ENCODE peak calls at places on chromosomes 4 and X, in seven cellular contexts. One of them, this sample, is unnamed. For H3K4me1, the result is how much of the 10 kb centered on the place peaks cover.

GRCh38 chrX:50067435-50068292 is 133.1 kb downstream of the AKAP4 start:
- DNase-seq in ovary: no peak
- DNase-seq in right lobe of liver: peak
- DNase-seq in fibroblast of lung: peak
- DNase-seq in ascending aorta: no peak
- DNase-seq in mammary epithelial cell: peak
- DNase-seq in hepatocyte: peak
- DNase-seq in this sample: no peak

GRCh38 chrX:107747596-107748161 is 27.9 kb downstream of the TSC22D3 start:
- DNase-seq in right lobe of liver: no peak
- DNase-seq in ascending aorta: no peak
- DNase-seq in hepatocyte: peak
- DNase-seq in fibroblast of lung: peak
- DNase-seq in mammary epithelial cell: peak
- DNase-seq in ovary: no peak
- DNase-seq in this sample: peak

GRCh38 chrX:23008431-23009099 is 8.8 kb downstream of the DDX53 start:
- DNase-seq in fibroblast of lung: peak
- DNase-seq in ovary: no peak
- DNase-seq in right lobe of liver: no peak
- DNase-seq in hepatocyte: peak
- DNase-seq in mammary epithelial cell: no peak
- DNase-seq in ascending aorta: no peak
- DNase-seq in this sample: peak

GRCh38 chr4:56681849-56682175 is 716 bp upstream of the HOPX start:
- DNase-seq in hepatocyte: no peak
- DNase-seq in right lobe of liver: no peak
- DNase-seq in fibroblast of lung: no peak
- DNase-seq in ovary: no peak
- DNase-seq in mammary epithelial cell: no peak
- DNase-seq in ascending aorta: no peak
- DNase-seq in this sample: no peak

GRCh38 chrX:71617742-71618141 is 569 bp downstream of the CXCR3 start:
- DNase-seq in fibroblast of lung: no peak
- DNase-seq in hepatocyte: no peak
- DNase-seq in right lobe of liver: no peak
- DNase-seq in ovary: no peak
- DNase-seq in mammary epithelial cell: no peak
- DNase-seq in ascending aorta: no peak
- DNase-seq in this sample: no peak

GRCh38 chr4:123562994-123563745 is 166.6 kb downstream of the SPRY1 start:
- DNase-seq in ascending aorta: no peak
- DNase-seq in hepatocyte: no peak
- DNase-seq in right lobe of liver: no peak
- DNase-seq in ovary: no peak
- DNase-seq in fibroblast of lung: peak
- DNase-seq in mammary epithelial cell: peak
- DNase-seq in this sample: no peak

GRCh38 chr4:61462451-61463326 is 262.6 kb downstream of the ADGRL3 start:
- DNase-seq in fibroblast of lung: peak
- DNase-seq in ovary: no peak
- DNase-seq in right lobe of liver: no peak
- DNase-seq in hepatocyte: no peak
- DNase-seq in ascending aorta: no peak
- DNase-seq in mammary epithelial cell: peak
- DNase-seq in this sample: peak

GRCh38 chr4:23822181-23822580 is 67.7 kb downstream of the PPARGC1A start:
- DNase-seq in mammary epithelial cell: no peak
- DNase-seq in ascending aorta: no peak
- DNase-seq in hepatocyte: no peak
- DNase-seq in right lobe of liver: no peak
- DNase-seq in ovary: no peak
- DNase-seq in fibroblast of lung: no peak
- DNase-seq in this sample: no peak

GRCh38 chr4:178309890-178310289 is 867.7 kb upstream of the AGA start:
- DNase-seq in ascending aorta: no peak
- DNase-seq in fibroblast of lung: no peak
- DNase-seq in mammary epithelial cell: no peak
- DNase-seq in ovary: no peak
- DNase-seq in right lobe of liver: no peak
- DNase-seq in hepatocyte: no peak
- DNase-seq in this sample: no peak

GRCh38 chr4:107913283-107913899 is 18.0 kb upstream of the CYP2U1 start:
- DNase-seq in mammary epithelial cell: peak
- DNase-seq in ascending aorta: no peak
- DNase-seq in hepatocyte: peak
- DNase-seq in ovary: no peak
- DNase-seq in fibroblast of lung: peak
- DNase-seq in right lobe of liver: no peak
- DNase-seq in this sample: peak

GRCh38 chrX:56794404-56794803 is 65.4 kb downstream of the NBDY start:
- DNase-seq in mammary epithelial cell: no peak
- DNase-seq in ascending aorta: no peak
- DNase-seq in ovary: no peak
- DNase-seq in hepatocyte: no peak
- DNase-seq in right lobe of liver: no peak
- DNase-seq in fibroblast of lung: no peak
- DNase-seq in this sample: no peak
- H3K4me1 ChIP-seq in mammary epithelial cell: under half
- H3K4me1 ChIP-seq in ascending aorta: under half
- H3K4me1 ChIP-seq in ovary: under half
- H3K4me1 ChIP-seq in hepatocyte: under half
- H3K4me1 ChIP-seq in right lobe of liver: under half
- H3K4me1 ChIP-seq in fibroblast of lung: under half
- H3K4me1 ChIP-seq in this sample: under half

DNA sequence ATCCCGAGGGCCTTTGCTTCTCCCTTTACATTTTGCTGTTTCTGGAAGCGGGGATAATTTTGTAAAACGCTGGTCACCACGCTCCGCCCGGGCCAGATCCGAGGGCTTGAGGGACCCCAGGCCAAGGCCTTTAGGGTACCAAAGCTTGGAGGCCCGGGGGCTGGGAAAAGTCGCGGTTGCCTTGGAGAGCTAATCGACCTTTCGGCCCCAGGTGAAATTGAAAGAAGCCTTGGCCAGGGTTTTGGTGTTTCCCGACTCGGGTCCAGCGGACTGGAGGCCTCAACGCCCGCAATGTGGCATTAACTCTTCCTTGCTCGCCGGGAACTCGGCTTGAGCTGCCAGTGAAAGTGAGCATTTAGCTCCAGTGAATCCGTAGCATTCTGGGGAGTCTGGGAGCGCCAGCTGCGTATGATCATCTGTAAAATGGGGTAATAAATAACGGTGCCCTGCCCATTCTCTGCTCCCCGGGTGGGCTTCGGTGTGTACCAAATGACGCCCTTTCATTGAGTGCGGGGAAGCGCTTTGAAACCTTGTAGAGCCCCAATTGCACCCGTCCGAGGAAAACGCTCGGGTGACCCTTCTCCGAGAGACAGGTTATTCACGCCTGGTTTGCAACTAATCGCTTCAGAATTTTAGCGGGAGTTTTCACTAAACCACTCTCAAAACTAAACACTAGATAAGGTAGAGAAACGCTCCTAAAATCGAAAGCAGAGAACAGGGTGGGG is 4.4 kb downstream of the NKX3-2 start:
- DNase-seq in mammary epithelial cell: no peak
- DNase-seq in ovary: no peak
- DNase-seq in right lobe of liver: no peak
- DNase-seq in ascending aorta: no peak
- DNase-seq in fibroblast of lung: no peak
- DNase-seq in hepatocyte: no peak
- DNase-seq in this sample: no peak
- H3K4me1 ChIP-seq in mammary epithelial cell: under half
- H3K4me1 ChIP-seq in ovary: under half
- H3K4me1 ChIP-seq in right lobe of liver: under half
- H3K4me1 ChIP-seq in ascending aorta: under half
- H3K4me1 ChIP-seq in fibroblast of lung: under half
- H3K4me1 ChIP-seq in hepatocyte: under half
- H3K4me1 ChIP-seq in this sample: under half

GRCh38 chr4:76208005-76208765 is 5.4 kb downstream of the SCARB2 start:
- DNase-seq in ovary: peak
- DNase-seq in mammary epithelial cell: peak
- DNase-seq in ascending aorta: peak
- DNase-seq in right lobe of liver: peak
- DNase-seq in fibroblast of lung: peak
- DNase-seq in hepatocyte: peak
- DNase-seq in this sample: peak
- H3K4me1 ChIP-seq in ovary: under half
- H3K4me1 ChIP-seq in mammary epithelial cell: under half
- H3K4me1 ChIP-seq in ascending aorta: half or more
- H3K4me1 ChIP-seq in right lobe of liver: under half
- H3K4me1 ChIP-seq in fibroblast of lung: under half
- H3K4me1 ChIP-seq in hepatocyte: half or more
- H3K4me1 ChIP-seq in this sample: half or more

GRCh38 chr4:87067120-87067885 is 132.5 kb downstream of the AFF1 start:
- DNase-seq in mammary epithelial cell: no peak
- DNase-seq in hepatocyte: no peak
- DNase-seq in right lobe of liver: no peak
- DNase-seq in ascending aorta: no peak
- DNase-seq in ovary: no peak
- DNase-seq in fibroblast of lung: no peak
- DNase-seq in this sample: peak

GRCh38 chr4:87071401-87071800 is 136.6 kb downstream of the AFF1 start:
- DNase-seq in right lobe of liver: no peak
- DNase-seq in mammary epithelial cell: no peak
- DNase-seq in ovary: no peak
- DNase-seq in fibroblast of lung: no peak
- DNase-seq in hepatocyte: no peak
- DNase-seq in ascending aorta: no peak
- DNase-seq in this sample: no peak

GRCh38 chr4:87068591-87069021 is 133.8 kb downstream of the AFF1 start:
- DNase-seq in right lobe of liver: no peak
- DNase-seq in hepatocyte: peak
- DNase-seq in ascending aorta: no peak
- DNase-seq in fibroblast of lung: no peak
- DNase-seq in ovary: no peak
- DNase-seq in mammary epithelial cell: no peak
- DNase-seq in this sample: peak

GRCh38 chr4:87066403-87067119 is 131.8 kb downstream of the AFF1 start:
- DNase-seq in mammary epithelial cell: no peak
- DNase-seq in hepatocyte: no peak
- DNase-seq in right lobe of liver: no peak
- DNase-seq in fibroblast of lung: no peak
- DNase-seq in ascending aorta: no peak
- DNase-seq in ovary: no peak
- DNase-seq in this sample: no peak

GRCh38 chr4:87069037-87069742 is 134.4 kb downstream of the AFF1 start:
- DNase-seq in ovary: no peak
- DNase-seq in mammary epithelial cell: no peak
- DNase-seq in ascending aorta: no peak
- DNase-seq in fibroblast of lung: no peak
- DNase-seq in right lobe of liver: no peak
- DNase-seq in hepatocyte: no peak
- DNase-seq in this sample: no peak
- H3K4me1 ChIP-seq in ovary: under half
- H3K4me1 ChIP-seq in mammary epithelial cell: under half
- H3K4me1 ChIP-seq in ascending aorta: under half
- H3K4me1 ChIP-seq in fibroblast of lung: under half
- H3K4me1 ChIP-seq in right lobe of liver: under half
- H3K4me1 ChIP-seq in hepatocyte: under half
- H3K4me1 ChIP-seq in this sample: under half

GRCh38 chr4:8047837-8048678 is 108.4 kb upstream of the AFAP1 start:
- DNase-seq in ascending aorta: no peak
- DNase-seq in hepatocyte: no peak
- DNase-seq in mammary epithelial cell: no peak
- DNase-seq in right lobe of liver: no peak
- DNase-seq in ovary: no peak
- DNase-seq in fibroblast of lung: no peak
- DNase-seq in this sample: no peak
- H3K4me1 ChIP-seq in ascending aorta: under half
- H3K4me1 ChIP-seq in hepatocyte: under half
- H3K4me1 ChIP-seq in mammary epithelial cell: under half
- H3K4me1 ChIP-seq in right lobe of liver: under half
- H3K4me1 ChIP-seq in ovary: under half
- H3K4me1 ChIP-seq in fibroblast of lung: under half
- H3K4me1 ChIP-seq in this sample: under half

GRCh38 chr4:86968477-86969015 is 33.7 kb downstream of the AFF1 start:
- DNase-seq in ascending aorta: no peak
- DNase-seq in hepatocyte: no peak
- DNase-seq in mammary epithelial cell: no peak
- DNase-seq in right lobe of liver: no peak
- DNase-seq in ovary: no peak
- DNase-seq in fibroblast of lung: no peak
- DNase-seq in this sample: no peak

GRCh38 chr4:86967061-86967460 is 32.2 kb downstream of the AFF1 start:
- DNase-seq in right lobe of liver: no peak
- DNase-seq in ascending aorta: no peak
- DNase-seq in ovary: no peak
- DNase-seq in hepatocyte: no peak
- DNase-seq in fibroblast of lung: no peak
- DNase-seq in mammary epithelial cell: no peak
- DNase-seq in this sample: no peak

GRCh38 chr4:86967798-86968197 is 33.0 kb downstream of the AFF1 start:
- DNase-seq in mammary epithelial cell: peak
- DNase-seq in ascending aorta: no peak
- DNase-seq in right lobe of liver: no peak
- DNase-seq in fibroblast of lung: peak
- DNase-seq in hepatocyte: no peak
- DNase-seq in ovary: no peak
- DNase-seq in this sample: peak

GRCh38 chr4:86963697-86964096 is 28.9 kb downstream of the AFF1 start:
- DNase-seq in ovary: no peak
- DNase-seq in ascending aorta: no peak
- DNase-seq in hepatocyte: no peak
- DNase-seq in fibroblast of lung: peak
- DNase-seq in mammary epithelial cell: peak
- DNase-seq in right lobe of liver: no peak
- DNase-seq in this sample: no peak

DNA sequence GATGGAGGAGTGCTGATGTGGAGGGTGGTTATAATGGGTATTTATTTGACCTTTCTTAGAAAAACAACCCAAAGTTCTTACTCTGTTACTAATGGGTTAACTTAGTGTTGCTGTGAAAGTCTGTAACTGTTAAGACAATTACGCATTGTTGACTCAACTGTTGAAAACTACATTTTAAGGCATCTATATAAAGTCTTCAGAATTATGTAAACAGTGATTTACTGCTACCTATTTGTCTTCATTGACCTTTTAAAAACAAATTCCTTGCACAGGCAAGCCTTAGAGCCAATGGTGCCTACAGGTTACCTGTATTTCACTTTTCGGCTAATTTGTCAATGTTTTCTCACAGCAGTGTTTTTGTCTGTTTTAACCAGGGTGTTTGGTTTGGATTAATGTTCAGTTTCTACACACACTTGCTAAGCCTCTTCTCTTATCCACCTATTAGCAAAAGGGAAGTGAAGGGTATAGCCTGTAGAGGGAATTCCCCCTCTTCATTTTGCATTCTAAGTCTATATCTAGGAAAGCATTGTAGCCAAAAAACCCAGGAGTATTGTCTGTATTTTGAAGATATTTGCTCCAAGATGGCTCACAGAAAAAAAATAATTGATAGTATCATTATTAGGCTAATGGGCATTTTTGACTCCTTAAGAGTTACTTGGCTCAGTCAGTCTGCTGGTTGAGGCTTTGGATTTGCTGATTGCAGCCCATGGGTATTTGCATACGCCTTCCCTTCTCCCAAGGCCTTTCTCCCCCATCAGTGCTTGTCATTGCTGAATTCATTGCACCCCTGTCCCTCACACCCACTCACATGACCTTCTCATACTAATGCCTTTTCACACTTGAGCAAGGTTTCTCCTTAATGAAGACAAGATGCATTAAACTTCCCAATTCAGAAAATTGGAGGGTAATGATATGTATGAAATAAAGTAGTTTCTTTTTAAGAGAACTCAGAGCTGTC is 30.5 kb downstream of the AFF1 start:
- DNase-seq in ovary: no peak
- DNase-seq in hepatocyte: no peak
- DNase-seq in right lobe of liver: no peak
- DNase-seq in ascending aorta: no peak
- DNase-seq in mammary epithelial cell: no peak
- DNase-seq in fibroblast of lung: no peak
- DNase-seq in this sample: no peak
- H3K4me1 ChIP-seq in ovary: under half
- H3K4me1 ChIP-seq in hepatocyte: under half
- H3K4me1 ChIP-seq in right lobe of liver: under half
- H3K4me1 ChIP-seq in ascending aorta: under half
- H3K4me1 ChIP-seq in mammary epithelial cell: under half
- H3K4me1 ChIP-seq in fibroblast of lung: under half
- H3K4me1 ChIP-seq in this sample: under half

This sample was measured in adipocyte.